ENCODE peak calls at places on chromosomes 16 and 17, in four cellular contexts. One of them, this sample, is unnamed.

GRCh38 chr16:70770291-70770967 is 30.5 kb downstream of the VAC14 start:
- DNase-seq in breast epithelium: no peak
- DNase-seq in effector CD4-positive, alpha-beta T cell: no peak
- DNase-seq in A549: no peak
- DNase-seq in this sample: no peak

GRCh38 chr17:1627987-1628855 is at the start of gene SLC43A2:
- DNase-seq in A549: peak
- DNase-seq in breast epithelium: peak
- DNase-seq in effector CD4-positive, alpha-beta T cell: peak
- DNase-seq in this sample: peak

GRCh38 chr17:42459983-42460300 is 1.3 kb downstream of the ATP6V0A1 start:
- DNase-seq in effector CD4-positive, alpha-beta T cell: no peak
- DNase-seq in A549: no peak
- DNase-seq in breast epithelium: no peak
- DNase-seq in this sample: peak

GRCh38 chr17:66948061-66948750 is 16.3 kb upstream of the CACNG4 start:
- DNase-seq in effector CD4-positive, alpha-beta T cell: no peak
- DNase-seq in A549: no peak
- DNase-seq in breast epithelium: no peak
- DNase-seq in this sample: no peak

GRCh38 chr17:17080781-17081180 is 38.5 kb downstream of the MPRIP start:
- DNase-seq in effector CD4-positive, alpha-beta T cell: no peak
- DNase-seq in breast epithelium: peak
- DNase-seq in A549: no peak
- DNase-seq in this sample: no peak

GRCh38 chr17:77796201-77796860 is 162.2 kb upstream of the TNRC6C start:
- DNase-seq in A549: no peak
- DNase-seq in effector CD4-positive, alpha-beta T cell: no peak
- DNase-seq in breast epithelium: no peak
- DNase-seq in this sample: no peak

GRCh38 chr17:83203472-83204221 is 124.2 kb downstream of the METRNL start:
- DNase-seq in breast epithelium: no peak
- DNase-seq in effector CD4-positive, alpha-beta T cell: no peak
- DNase-seq in A549: no peak
- DNase-seq in this sample: no peak

GRCh38 chr17:27858621-27859305 is 34.4 kb downstream of the LYRM9 start:
- DNase-seq in effector CD4-positive, alpha-beta T cell: no peak
- DNase-seq in breast epithelium: no peak
- DNase-seq in A549: no peak
- DNase-seq in this sample: no peak

GRCh38 chr16:13307255-13307654 is 405.9 kb downstream of the SHISA9 start:
- DNase-seq in effector CD4-positive, alpha-beta T cell: no peak
- DNase-seq in A549: no peak
- DNase-seq in breast epithelium: no peak
- DNase-seq in this sample: no peak

GRCh38 chr17:39688945-39689344 is 1.1 kb upstream of the PGAP3 start:
- DNase-seq in A549: no peak
- DNase-seq in breast epithelium: no peak
- DNase-seq in effector CD4-positive, alpha-beta T cell: no peak
- DNase-seq in this sample: no peak

GRCh38 chr16:86953631-86954465 is 363.3 kb downstream of the C16orf95 start:
- DNase-seq in effector CD4-positive, alpha-beta T cell: no peak
- DNase-seq in breast epithelium: no peak
- DNase-seq in A549: no peak
- DNase-seq in this sample: no peak

GRCh38 chr17:79201536-79202227 is 127.1 kb downstream of the ENGASE start:
- DNase-seq in effector CD4-positive, alpha-beta T cell: no peak
- DNase-seq in breast epithelium: no peak
- DNase-seq in A549: peak
- DNase-seq in this sample: no peak

GRCh38 chr16:56212144-56212543 is 20.9 kb downstream of the GNAO1 start:
- DNase-seq in A549: no peak
- DNase-seq in breast epithelium: no peak
- DNase-seq in effector CD4-positive, alpha-beta T cell: no peak
- DNase-seq in this sample: no peak

GRCh38 chr17:36566081-36566480 is 21.4 kb downstream of the GGNBP2 start:
- DNase-seq in effector CD4-positive, alpha-beta T cell: no peak
- DNase-seq in breast epithelium: no peak
- DNase-seq in A549: no peak
- DNase-seq in this sample: no peak

GRCh38 chr17:18039535-18040286 is 503 bp downstream of the GID4 start:
- DNase-seq in A549: peak
- DNase-seq in effector CD4-positive, alpha-beta T cell: no peak
- DNase-seq in breast epithelium: no peak
- DNase-seq in this sample: peak

GRCh38 chr16:77191259-77191969 is 424 bp downstream of the MON1B start:
- DNase-seq in effector CD4-positive, alpha-beta T cell: peak
- DNase-seq in A549: no peak
- DNase-seq in breast epithelium: no peak
- DNase-seq in this sample: peak

GRCh38 chr16:88301886-88302285 is 80.9 kb upstream of the ZNF469 start:
- DNase-seq in effector CD4-positive, alpha-beta T cell: no peak
- DNase-seq in A549: no peak
- DNase-seq in breast epithelium: no peak
- DNase-seq in this sample: no peak

GRCh38 chr17:28468781-28469180 is 4.7 kb upstream of the SLC13A2 start:
- DNase-seq in effector CD4-positive, alpha-beta T cell: no peak
- DNase-seq in breast epithelium: no peak
- DNase-seq in A549: no peak
- DNase-seq in this sample: no peak

GRCh38 chr17:58492238-58493121 is 4.3 kb upstream of the HSF5 start:
- DNase-seq in breast epithelium: no peak
- DNase-seq in A549: no peak
- DNase-seq in effector CD4-positive, alpha-beta T cell: no peak
- DNase-seq in this sample: no peak

GRCh38 chr17:76473541-76473985 is 6.2 kb downstream of the AANAT start:
- DNase-seq in effector CD4-positive, alpha-beta T cell: no peak
- DNase-seq in A549: no peak
- DNase-seq in breast epithelium: no peak
- DNase-seq in this sample: no peak

GRCh38 chr16:82641336-82641984 is 14.7 kb downstream of the CDH13 start:
- DNase-seq in breast epithelium: no peak
- DNase-seq in A549: no peak
- DNase-seq in effector CD4-positive, alpha-beta T cell: no peak
- DNase-seq in this sample: no peak

GRCh38 chr17:64653325-64653984 is 8.7 kb downstream of the SMURF2 start:
- DNase-seq in effector CD4-positive, alpha-beta T cell: no peak
- DNase-seq in breast epithelium: no peak
- DNase-seq in A549: no peak
- DNase-seq in this sample: no peak

GRCh38 chr16:12649356-12649755 is 154.3 kb downstream of the CPPED1 start:
- DNase-seq in breast epithelium: no peak
- DNase-seq in effector CD4-positive, alpha-beta T cell: no peak
- DNase-seq in A549: no peak
- DNase-seq in this sample: no peak

GRCh38 chr16:11345040-11345862 is at the start of gene RMI2:
- DNase-seq in breast epithelium: peak
- DNase-seq in A549: peak
- DNase-seq in effector CD4-positive, alpha-beta T cell: peak
- DNase-seq in this sample: peak

GRCh38 chr17:66152756-66153155 is 39.2 kb downstream of the CEP112 start:
- DNase-seq in breast epithelium: no peak
- DNase-seq in effector CD4-positive, alpha-beta T cell: no peak
- DNase-seq in A549: no peak
- DNase-seq in this sample: no peak

GRCh38 chr17:83104577-83105505 is 25.4 kb downstream of the METRNL start:
- DNase-seq in A549: no peak
- DNase-seq in breast epithelium: no peak
- DNase-seq in effector CD4-positive, alpha-beta T cell: no peak
- DNase-seq in this sample: no peak

GRCh38 chr17:46943511-46944393 is 20.8 kb downstream of the GOSR2 start:
- DNase-seq in effector CD4-positive, alpha-beta T cell: no peak
- DNase-seq in breast epithelium: no peak
- DNase-seq in A549: no peak
- DNase-seq in this sample: no peak

GRCh38 chr16:31880322-31880979 is 6.8 kb downstream of the ZNF267 start:
- DNase-seq in breast epithelium: no peak
- DNase-seq in A549: no peak
- DNase-seq in effector CD4-positive, alpha-beta T cell: peak
- DNase-seq in this sample: no peak

This sample was measured in HEK293T.